ENCODE peak calls at places on chromosomes 13 and 19, in ten cellular contexts. One of them, this sample, is unnamed.

GRCh38 chr13:31476753-31477152 is 262.6 kb upstream of the RXFP2 start:
- DNase-seq in AG10803: no peak
- DNase-seq in colonic mucosa: no peak
- DNase-seq in GM12865: no peak
- DNase-seq in pancreas: no peak
- DNase-seq in mesothelial cell of epicardium: no peak
- DNase-seq in GM10248: no peak
- DNase-seq in fibroblast of the aortic adventitia: peak; percentile 57
- DNase-seq in mammary epithelial cell: no peak
- DNase-seq in RWPE1: no peak
- DNase-seq in this sample: no peak

GRCh38 chr19:1076951-1077350 is 10.0 kb downstream of the ARHGAP45 start:
- DNase-seq in colonic mucosa: peak; percentile 75
- DNase-seq in AG10803: no peak
- DNase-seq in GM12865: peak; percentile 97
- DNase-seq in RWPE1: peak; percentile 33
- DNase-seq in mammary epithelial cell: peak; percentile 77
- DNase-seq in mesothelial cell of epicardium: no peak
- DNase-seq in GM10248: peak; percentile 92
- DNase-seq in fibroblast of the aortic adventitia: no peak
- DNase-seq in pancreas: peak; percentile 61
- DNase-seq in this sample: peak; percentile 91

GRCh38 chr19:29715695-29716581 is 877 bp upstream of the C19orf12 start:
- DNase-seq in pancreas: no peak
- DNase-seq in GM12865: peak; percentile 24
- DNase-seq in colonic mucosa: peak; percentile 59
- DNase-seq in mammary epithelial cell: no peak
- DNase-seq in RWPE1: no peak
- DNase-seq in AG10803: no peak
- DNase-seq in mesothelial cell of epicardium: no peak
- DNase-seq in fibroblast of the aortic adventitia: peak; percentile 35
- DNase-seq in GM10248: no peak
- DNase-seq in this sample: no peak

GRCh38 chr19:41218615-41219507 is at the start of gene AXL:
- DNase-seq in AG10803: peak; percentile 92
- DNase-seq in colonic mucosa: peak; percentile 59
- DNase-seq in mesothelial cell of epicardium: peak; percentile 76
- DNase-seq in mammary epithelial cell: peak; percentile 95
- DNase-seq in pancreas: peak; percentile 38
- DNase-seq in fibroblast of the aortic adventitia: peak; percentile 85
- DNase-seq in GM10248: no peak
- DNase-seq in GM12865: no peak
- DNase-seq in RWPE1: peak; percentile 87
- DNase-seq in this sample: no peak

GRCh38 chr19:49425922-49426592 is 869 bp downstream of the GFY start:
- DNase-seq in fibroblast of the aortic adventitia: no peak
- DNase-seq in AG10803: no peak
- DNase-seq in GM10248: no peak
- DNase-seq in GM12865: no peak
- DNase-seq in colonic mucosa: no peak
- DNase-seq in mesothelial cell of epicardium: peak; percentile 49
- DNase-seq in RWPE1: peak; percentile 34
- DNase-seq in pancreas: no peak
- DNase-seq in mammary epithelial cell: no peak
- DNase-seq in this sample: peak; percentile 38

GRCh38 chr13:19838726-19839342 is 24.6 kb downstream of the ZMYM5 start:
- DNase-seq in AG10803: peak; percentile 91
- DNase-seq in GM12865: no peak
- DNase-seq in RWPE1: no peak
- DNase-seq in mesothelial cell of epicardium: no peak
- DNase-seq in fibroblast of the aortic adventitia: peak; percentile 89
- DNase-seq in pancreas: no peak
- DNase-seq in GM10248: no peak
- DNase-seq in colonic mucosa: no peak
- DNase-seq in mammary epithelial cell: no peak
- DNase-seq in this sample: no peak

GRCh38 chr19:47188507-47189033 is 42.4 kb downstream of the BBC3 start:
- DNase-seq in RWPE1: no peak
- DNase-seq in fibroblast of the aortic adventitia: no peak
- DNase-seq in pancreas: no peak
- DNase-seq in mesothelial cell of epicardium: no peak
- DNase-seq in GM12865: no peak
- DNase-seq in mammary epithelial cell: no peak
- DNase-seq in AG10803: no peak
- DNase-seq in colonic mucosa: peak; percentile 27
- DNase-seq in GM10248: no peak
- DNase-seq in this sample: no peak

GRCh38 chr19:1747285-1748114 is 5.8 kb upstream of the ONECUT3 start:
- DNase-seq in colonic mucosa: peak; percentile 21
- DNase-seq in GM12865: peak; percentile 59
- DNase-seq in GM10248: peak; percentile 70
- DNase-seq in fibroblast of the aortic adventitia: peak; percentile 89
- DNase-seq in RWPE1: peak; percentile 98
- DNase-seq in pancreas: peak; percentile 43
- DNase-seq in mammary epithelial cell: peak; percentile 99
- DNase-seq in AG10803: peak; percentile 65
- DNase-seq in mesothelial cell of epicardium: no peak
- DNase-seq in this sample: peak; percentile 77

GRCh38 chr13:40992678-40993077 is 26.4 kb downstream of the ELF1 start:
- DNase-seq in mesothelial cell of epicardium: no peak
- DNase-seq in colonic mucosa: no peak
- DNase-seq in mammary epithelial cell: no peak
- DNase-seq in pancreas: no peak
- DNase-seq in RWPE1: no peak
- DNase-seq in GM10248: no peak
- DNase-seq in GM12865: no peak
- DNase-seq in fibroblast of the aortic adventitia: peak; percentile 24
- DNase-seq in AG10803: no peak
- DNase-seq in this sample: no peak
- TF ChIP-seq CTCF in mesothelial cell of epicardium: no peak
- TF ChIP-seq CTCF in colonic mucosa: no peak
- TF ChIP-seq CTCF in mammary epithelial cell: no peak
- TF ChIP-seq CTCF in pancreas: no peak
- TF ChIP-seq CTCF in RWPE1: no peak
- TF ChIP-seq CTCF in GM10248: peak; percentile 37
- TF ChIP-seq CTCF in GM12865: no peak
- TF ChIP-seq CTCF in fibroblast of the aortic adventitia: no peak
- TF ChIP-seq CTCF in AG10803: no peak
- TF ChIP-seq CTCF in this sample: peak; percentile 17

GRCh38 chr13:50812242-50812641 is 31.2 kb downstream of the DLEU7 start:
- DNase-seq in GM12865: no peak
- DNase-seq in AG10803: no peak
- DNase-seq in colonic mucosa: no peak
- DNase-seq in GM10248: no peak
- DNase-seq in pancreas: no peak
- DNase-seq in fibroblast of the aortic adventitia: no peak
- DNase-seq in mesothelial cell of epicardium: no peak
- DNase-seq in RWPE1: no peak
- DNase-seq in mammary epithelial cell: no peak
- DNase-seq in this sample: no peak
- TF ChIP-seq CTCF in GM12865: no peak
- TF ChIP-seq CTCF in AG10803: no peak
- TF ChIP-seq CTCF in colonic mucosa: no peak
- TF ChIP-seq CTCF in GM10248: no peak
- TF ChIP-seq CTCF in pancreas: no peak
- TF ChIP-seq CTCF in fibroblast of the aortic adventitia: no peak
- TF ChIP-seq CTCF in mesothelial cell of epicardium: no peak
- TF ChIP-seq CTCF in RWPE1: no peak
- TF ChIP-seq CTCF in mammary epithelial cell: no peak
- TF ChIP-seq CTCF in this sample: no peak

GRCh38 chr19:10551698-10552301 is 8.1 kb downstream of the ATG4D start:
- DNase-seq in mesothelial cell of epicardium: no peak
- DNase-seq in colonic mucosa: peak; percentile 46
- DNase-seq in pancreas: no peak
- DNase-seq in GM10248: no peak
- DNase-seq in RWPE1: no peak
- DNase-seq in GM12865: peak; percentile 56
- DNase-seq in mammary epithelial cell: peak; percentile 51
- DNase-seq in AG10803: peak; percentile 41
- DNase-seq in fibroblast of the aortic adventitia: peak; percentile 42
- DNase-seq in this sample: no peak
- TF ChIP-seq CTCF in mesothelial cell of epicardium: no peak
- TF ChIP-seq CTCF in colonic mucosa: no peak
- TF ChIP-seq CTCF in pancreas: no peak
- TF ChIP-seq CTCF in GM10248: no peak
- TF ChIP-seq CTCF in RWPE1: no peak
- TF ChIP-seq CTCF in GM12865: no peak
- TF ChIP-seq CTCF in mammary epithelial cell: peak; percentile 39
- TF ChIP-seq CTCF in AG10803: peak; percentile 34
- TF ChIP-seq CTCF in fibroblast of the aortic adventitia: peak; percentile 29
- TF ChIP-seq CTCF in this sample: no peak

GRCh38 chr13:96065851-96066250 is 12.7 kb upstream of the UGGT2 start:
- DNase-seq in colonic mucosa: no peak
- DNase-seq in GM12865: no peak
- DNase-seq in pancreas: no peak
- DNase-seq in AG10803: no peak
- DNase-seq in RWPE1: no peak
- DNase-seq in mesothelial cell of epicardium: no peak
- DNase-seq in fibroblast of the aortic adventitia: no peak
- DNase-seq in mammary epithelial cell: no peak
- DNase-seq in GM10248: no peak
- DNase-seq in this sample: no peak
- TF ChIP-seq CTCF in colonic mucosa: no peak
- TF ChIP-seq CTCF in GM12865: no peak
- TF ChIP-seq CTCF in pancreas: no peak
- TF ChIP-seq CTCF in AG10803: no peak
- TF ChIP-seq CTCF in RWPE1: no peak
- TF ChIP-seq CTCF in mesothelial cell of epicardium: no peak
- TF ChIP-seq CTCF in fibroblast of the aortic adventitia: no peak
- TF ChIP-seq CTCF in mammary epithelial cell: no peak
- TF ChIP-seq CTCF in GM10248: no peak
- TF ChIP-seq CTCF in this sample: no peak

GRCh38 chr19:45254044-45254531 is 3.0 kb downstream of the MARK4 start:
- DNase-seq in pancreas: no peak
- DNase-seq in GM12865: no peak
- DNase-seq in mammary epithelial cell: no peak
- DNase-seq in fibroblast of the aortic adventitia: no peak
- DNase-seq in AG10803: no peak
- DNase-seq in colonic mucosa: no peak
- DNase-seq in mesothelial cell of epicardium: no peak
- DNase-seq in GM10248: no peak
- DNase-seq in RWPE1: no peak
- DNase-seq in this sample: no peak
- TF ChIP-seq CTCF in pancreas: no peak
- TF ChIP-seq CTCF in GM12865: peak; percentile 31
- TF ChIP-seq CTCF in mammary epithelial cell: peak; percentile 6
- TF ChIP-seq CTCF in fibroblast of the aortic adventitia: peak; percentile 44
- TF ChIP-seq CTCF in AG10803: peak; percentile 16
- TF ChIP-seq CTCF in colonic mucosa: no peak
- TF ChIP-seq CTCF in mesothelial cell of epicardium: peak; percentile 66
- TF ChIP-seq CTCF in GM10248: no peak
- TF ChIP-seq CTCF in RWPE1: no peak
- TF ChIP-seq CTCF in this sample: peak; percentile 12

GRCh38 chr19:7869453-7869909 is 4.7 kb downstream of the PRR36 start:
- DNase-seq in fibroblast of the aortic adventitia: peak; percentile 25
- DNase-seq in AG10803: no peak
- DNase-seq in colonic mucosa: peak; percentile 82
- DNase-seq in mammary epithelial cell: peak; percentile 67
- DNase-seq in RWPE1: peak; percentile 77
- DNase-seq in pancreas: peak; percentile 76
- DNase-seq in GM12865: peak; percentile 87
- DNase-seq in GM10248: peak; percentile 84
- DNase-seq in mesothelial cell of epicardium: peak; percentile 88
- DNase-seq in this sample: peak; percentile 87
- TF ChIP-seq CTCF in fibroblast of the aortic adventitia: no peak
- TF ChIP-seq CTCF in AG10803: no peak
- TF ChIP-seq CTCF in colonic mucosa: no peak
- TF ChIP-seq CTCF in mammary epithelial cell: no peak
- TF ChIP-seq CTCF in RWPE1: peak; percentile 70
- TF ChIP-seq CTCF in pancreas: no peak
- TF ChIP-seq CTCF in GM12865: no peak
- TF ChIP-seq CTCF in GM10248: no peak
- TF ChIP-seq CTCF in mesothelial cell of epicardium: peak; percentile 62
- TF ChIP-seq CTCF in this sample: no peak

GRCh38 chr13:77810430-77810829 is 108.2 kb downstream of the EDNRB start:
- DNase-seq in mesothelial cell of epicardium: no peak
- DNase-seq in pancreas: no peak
- DNase-seq in GM12865: peak; percentile 55
- DNase-seq in RWPE1: no peak
- DNase-seq in fibroblast of the aortic adventitia: peak; percentile 65
- DNase-seq in colonic mucosa: no peak
- DNase-seq in GM10248: peak; percentile 21
- DNase-seq in AG10803: peak; percentile 23
- DNase-seq in mammary epithelial cell: peak; percentile 8
- DNase-seq in this sample: peak; percentile 21
- TF ChIP-seq CTCF in mesothelial cell of epicardium: no peak
- TF ChIP-seq CTCF in pancreas: no peak
- TF ChIP-seq CTCF in GM12865: peak; percentile 52
- TF ChIP-seq CTCF in RWPE1: no peak
- TF ChIP-seq CTCF in fibroblast of the aortic adventitia: peak; percentile 62
- TF ChIP-seq CTCF in colonic mucosa: peak; percentile 19
- TF ChIP-seq CTCF in GM10248: peak; percentile 45
- TF ChIP-seq CTCF in AG10803: peak; percentile 55
- TF ChIP-seq CTCF in mammary epithelial cell: peak; percentile 57
- TF ChIP-seq CTCF in this sample: peak; percentile 19

This sample was measured in GM13976.